ENCODE peak calls at places on chromosomes 11 and 22, in four cellular contexts. M is GM12878, B is HL-60, J is K562. H is an unnamed sample.

GRCh38 chr11:119305556-119306372 is 11.2 kb downstream of the MCAM start:
- DNase-seq in M (no peak), B (no peak), J (no peak), H (no peak)

GRCh38 chr22:30383061-30383460 is 4.2 kb downstream of the RNF215 start:
- DNase-seq in M (no peak), B (no peak), J (no peak), H (no peak)

GRCh38 chr22:23700706-23701105 is 9.9 kb downstream of the RGL4 start:
- DNase-seq in M (no peak), B (no peak), J (no peak), H (no peak)

GRCh38 chr11:103862049-103862826 is 174.2 kb upstream of the DDI1 start:
- DNase-seq in M (no peak), B (no peak), J (no peak), H (no peak)

GRCh38 chr22:17140826-17141771 is 18.0 kb downstream of the HDHD5 start:
- DNase-seq in M (no peak), B (peak; percentile 50), J (no peak), H (no peak)

GRCh38 chr11:66278396-66279091 is 569 bp downstream of the CNIH2 start:
- DNase-seq in M (no peak), B (no peak), J (peak; percentile 61), H (no peak)

GRCh38 chr11:103450241-103450640 is 341.0 kb downstream of the DYNC2H1 start:
- DNase-seq in M (no peak), B (no peak), J (no peak), H (no peak)

GRCh38 chr22:32106930-32107329 is 52.2 kb downstream of the C22orf42 start:
- DNase-seq in M (no peak), B (no peak), J (no peak), H (no peak)

GRCh38 chr22:30402036-30402759 is 5.4 kb downstream of the SEC14L2 start:
- DNase-seq in M (no peak), B (no peak), J (peak; percentile 18), H (no peak)

GRCh38 chr11:92852946-92853345 is 116.5 kb upstream of the MTNR1B start:
- DNase-seq in M (no peak), B (no peak), J (no peak), H (no peak)

GRCh38 chr11:35892166-35892565 is 51.7 kb upstream of the LDLRAD3 start:
- DNase-seq in M (no peak), B (no peak), J (no peak), H (no peak)

GRCh38 chr22:26172389-26172990 is 3.2 kb downstream of the SEZ6L start:
- DNase-seq in M (no peak), B (peak; percentile 18), J (peak; percentile 46), H (peak; percentile 26)

GRCh38 chr11:134753805-134754130 is 341.7 kb upstream of the B3GAT1 start:
- DNase-seq in M (no peak), B (no peak), J (no peak), H (no peak)

GRCh38 chr22:23176645-23177027 is 3.7 kb upstream of the BCR start:
- DNase-seq in M (no peak), B (no peak), J (no peak), H (no peak)

GRCh38 chr22:49720279-49720959 is 107.3 kb downstream of the BRD1 start:
- DNase-seq in M (no peak), B (no peak), J (no peak), H (no peak)

GRCh38 chr11:19633276-19633675 is 79.4 kb upstream of the NAV2 start:
- DNase-seq in M (no peak), B (no peak), J (no peak), H (no peak)
- TF ChIP-seq POLR2AphosphoS5 in M (no peak), B (no peak), J (no peak), H (no peak)

DNA sequence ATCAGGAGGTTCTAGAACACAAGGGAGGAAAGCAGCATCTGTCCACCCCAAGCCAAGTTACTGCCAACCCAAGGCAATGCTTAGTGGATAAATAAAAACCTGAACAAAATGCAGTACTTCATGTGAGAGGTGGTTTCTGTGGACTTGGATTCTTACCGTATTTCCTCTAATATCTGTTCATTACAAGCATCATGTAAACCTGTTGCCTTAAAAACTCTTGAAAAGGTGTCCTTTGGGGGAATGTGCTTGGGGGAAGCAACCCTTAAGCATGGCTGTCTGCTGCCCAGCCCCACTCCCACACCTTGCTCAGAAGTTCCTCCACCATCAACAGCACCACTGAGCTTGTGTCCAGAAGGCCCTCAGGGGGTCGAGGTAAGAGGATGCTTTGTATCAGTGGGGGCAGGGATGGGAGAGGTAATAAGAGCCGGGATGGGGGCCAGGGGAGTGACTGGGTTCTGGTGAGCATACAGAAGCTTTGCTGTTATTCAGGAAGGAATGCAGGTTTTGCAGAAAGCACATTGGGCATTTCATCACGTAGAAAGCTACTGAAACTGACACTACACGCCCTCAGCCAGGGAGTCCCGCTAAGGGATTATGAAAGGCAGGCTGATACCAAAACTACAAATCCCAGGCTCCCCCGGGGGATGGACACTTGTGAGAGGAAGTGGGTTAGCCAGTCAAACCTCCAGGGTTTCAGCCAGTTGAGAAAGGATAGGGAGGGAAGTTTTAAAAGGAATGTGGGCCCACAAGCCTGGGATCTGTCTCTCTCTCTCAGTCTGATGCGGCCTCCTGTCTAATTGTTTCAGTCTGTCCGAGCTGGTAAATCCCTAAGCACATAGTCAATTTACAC is 52.0 kb downstream of the KCNJ1 start:
- DNase-seq in M (no peak), B (peak; percentile 54), J (no peak), H (no peak)
- TF ChIP-seq SPI1 in M (peak; percentile 42), B (peak; percentile 41), J (peak; percentile 61), H (no peak)

GRCh38 chr11:9639099-9639498 is 24.8 kb upstream of the SWAP70 start:
- DNase-seq in M (no peak), B (peak; percentile 74), J (no peak), H (no peak)
- TF ChIP-seq POLR2AphosphoS5 in M (no peak), B (peak; percentile 68), J (no peak), H (no peak)

DNA sequence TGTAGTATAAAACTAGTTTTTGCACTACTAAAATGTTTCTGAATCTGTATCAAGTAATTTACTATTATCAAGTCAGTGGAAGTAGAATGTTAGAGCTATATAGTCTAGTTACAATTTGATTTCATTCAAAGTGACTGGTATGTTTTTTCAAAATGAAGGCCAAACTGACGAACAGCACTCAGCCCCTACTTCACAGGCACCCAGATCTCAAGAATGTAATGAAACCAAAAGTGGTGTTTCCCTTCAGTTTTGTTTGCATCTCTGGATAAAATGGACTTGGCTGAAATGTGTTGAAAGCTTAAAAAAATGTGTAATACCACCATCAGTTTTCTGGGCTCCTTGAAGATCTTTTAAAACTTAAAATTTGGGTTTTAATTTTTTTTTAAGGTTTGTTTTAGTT is 46.4 kb downstream of the QSER1 start:
- DNase-seq in M (no peak), B (no peak), J (no peak), H (no peak)
- TF ChIP-seq SPI1 in M (no peak), B (no peak), J (no peak), H (no peak)

GRCh38 chr11:57751676-57752253 is at the start of gene BTBD18:
- DNase-seq in M (no peak), B (peak; percentile 42), J (peak; percentile 38), H (no peak)
- TF ChIP-seq POLR2AphosphoS5 in M (no peak), B (no peak), J (no peak), H (no peak)

GRCh38 chr11:618856-619624 is 3.3 kb upstream of the IRF7 start:
- DNase-seq in M (no peak), B (no peak), J (no peak), H (no peak)

GRCh38 chr11:619625-620050 is 3.9 kb upstream of the IRF7 start:
- DNase-seq in M (no peak), B (no peak), J (no peak), H (no peak)

GRCh38 chr11:620201-620600 is 4.5 kb upstream of the IRF7 start:
- DNase-seq in M (no peak), B (no peak), J (no peak), H (no peak)

GRCh38 chr11:621838-622237 is 2.9 kb downstream of the CDHR5 start:
- DNase-seq in M (no peak), B (no peak), J (no peak), H (no peak)

GRCh38 chr11:620935-621814 is 3.6 kb downstream of the CDHR5 start:
- DNase-seq in M (no peak), B (no peak), J (no peak), H (no peak)
- TF ChIP-seq SPI1 in M (no peak), B (no peak), J (no peak), H (no peak)

GRCh38 chr11:69008774-69009440 is 4.1 kb downstream of the MRGPRF start:
- DNase-seq in M (no peak), B (no peak), J (peak; percentile 76), H (no peak)
- TF ChIP-seq POLR2AphosphoS5 in M (no peak), B (no peak), J (no peak), H (no peak)

GRCh38 chr11:61141601-61142028 is 19.6 kb downstream of the VPS37C start:
- DNase-seq in M (no peak), B (no peak), J (peak; percentile 65), H (no peak)
- TF ChIP-seq SPI1 in M (no peak), B (no peak), J (no peak), H (no peak)